ENCODE peak calls at places on chromosomes 16 and 17, in ten cellular contexts. H, O, Y, J, W, V, C, F, N and X are unnamed samples.

GRCh38 chr16:56451753-56452689 is 667 bp downstream of the OGFOD1 start:
- DNase-seq in C (peak), V (peak), W (peak), J (no peak), Y (peak), H (no peak), F (no peak), O (no peak), N (peak), X (peak)

GRCh38 chr17:79005063-79005861 is 4.3 kb downstream of the CANT1 start:
- DNase-seq in H (no peak), F (peak), J (no peak), W (peak), O (no peak), C (no peak), V (no peak), Y (no peak), N (no peak), X (no peak)

GRCh38 chr16:53211253-53211652 is 156.5 kb downstream of the CHD9 start:
- DNase-seq in Y (no peak), J (no peak), C (no peak), O (no peak), V (no peak), W (no peak), H (no peak), F (no peak), N (no peak), X (no peak)

GRCh38 chr17:28221751-28222414 is 97.1 kb upstream of the TMEM97 start:
- DNase-seq in J (no peak), O (no peak), N (no peak), H (no peak), F (no peak), C (no peak), Y (peak), W (no peak), V (no peak), X (no peak)

GRCh38 chr16:4594433-4595410 is 20.0 kb downstream of the UBALD1 start:
- DNase-seq in J (no peak), N (peak), Y (no peak), V (no peak), H (no peak), O (no peak), F (no peak), W (no peak), C (no peak), X (no peak)

GRCh38 chr17:79027925-79028491 is 4.0 kb downstream of the C1QTNF1 start:
- DNase-seq in W (no peak), H (no peak), O (no peak), F (peak), V (no peak), Y (no peak), J (no peak), C (peak), N (peak), X (no peak)

GRCh38 chr16:89193021-89193575 is 7.2 kb downstream of the SLC22A31 start:
- DNase-seq in V (peak), O (peak), F (peak), H (no peak), C (peak), Y (no peak), N (peak), W (peak), J (peak), X (peak)

GRCh38 chr17:78745407-78746088 is 36.5 kb downstream of the CYTH1 start:
- DNase-seq in O (no peak), N (no peak), F (no peak), H (no peak), Y (peak), C (peak), J (no peak), V (no peak), W (no peak), X (no peak)

GRCh38 chr17:68509151-68510057 is 2.8 kb upstream of the PRKAR1A start:
- DNase-seq in W (peak), V (no peak), J (peak), F (no peak), Y (no peak), N (no peak), O (no peak), C (no peak), H (no peak), X (no peak)

GRCh38 chr17:81711814-81712467 is at the start of gene SLC25A10:
- DNase-seq in O (no peak), V (peak), F (peak), H (no peak), W (peak), Y (peak), C (peak), N (peak), J (peak), X (peak)

GRCh38 chr16:73610605-73611177 is 562.8 kb upstream of the ZFHX3 start:
- DNase-seq in O (no peak), F (no peak), H (no peak), W (no peak), V (no peak), C (no peak), N (no peak), Y (no peak), J (no peak), X (no peak)

GRCh38 chr17:57326764-57327163 is 70.4 kb downstream of the MSI2 start:
- DNase-seq in O (no peak), C (no peak), J (no peak), W (no peak), N (no peak), V (no peak), H (no peak), F (no peak), Y (no peak), X (no peak)

GRCh38 chr17:76681222-76682137 is 29.3 kb downstream of the MXRA7 start:
- DNase-seq in H (no peak), C (peak), N (peak), Y (peak), J (peak), F (peak), W (peak), O (no peak), V (peak), X (peak)

GRCh38 chr17:65975878-65976277 is 216.1 kb downstream of the CEP112 start:
- DNase-seq in H (no peak), V (no peak), O (no peak), W (no peak), Y (no peak), F (no peak), C (no peak), J (no peak), N (no peak), X (no peak)

GRCh38 chr16:15961060-15961511 is 11.7 kb downstream of the ABCC1 start:
- DNase-seq in H (no peak), C (no peak), V (no peak), J (no peak), O (no peak), Y (peak), F (no peak), N (no peak), W (no peak), X (peak)

GRCh38 chr17:44069974-44070454 is 521 bp upstream of the G6PC3 start:
- DNase-seq in N (no peak), F (no peak), H (no peak), O (no peak), W (no peak), Y (peak), V (no peak), J (no peak), C (peak), X (no peak)

DNA sequence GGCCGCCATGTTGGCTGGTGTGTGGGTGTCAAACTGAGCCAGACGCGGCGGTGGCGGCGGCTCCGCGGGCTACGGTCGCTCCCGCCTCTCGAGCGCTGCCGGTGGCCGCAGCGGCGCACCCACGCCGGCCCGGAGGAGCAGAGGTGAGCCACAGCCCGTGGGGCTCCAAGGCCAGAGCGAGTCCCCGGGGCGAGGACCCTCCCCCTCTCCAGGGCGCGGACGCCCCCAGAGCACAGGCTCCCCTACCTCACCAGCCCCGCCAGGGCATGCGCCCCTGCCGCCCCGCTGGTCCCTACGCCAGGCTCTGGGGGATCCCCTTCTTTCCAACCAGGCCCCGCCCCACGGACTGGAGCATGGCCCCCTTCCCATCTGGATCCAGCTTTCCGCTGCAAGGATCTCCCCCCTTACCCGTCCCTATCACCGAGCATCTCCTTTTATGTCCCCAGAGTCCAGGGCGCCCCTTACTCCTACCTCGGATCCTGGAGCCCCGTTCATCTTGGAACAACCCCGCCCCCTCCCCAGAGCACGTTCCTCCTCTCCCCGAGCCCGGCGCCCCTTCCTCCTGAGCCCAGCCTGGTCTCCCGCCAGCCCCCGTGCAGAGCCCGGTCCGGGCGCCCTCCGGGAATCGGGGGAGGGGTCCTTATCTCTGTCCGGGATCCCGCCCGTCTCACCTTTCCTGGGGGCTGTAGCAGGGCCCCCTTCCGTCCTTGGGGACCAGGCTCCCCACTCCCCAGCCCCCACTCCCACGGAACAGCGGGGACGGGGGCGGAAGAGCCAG is 412 bp downstream of the EPN2 start:
- DNase-seq in F (peak), O (no peak), W (peak), N (peak), Y (no peak), J (peak), V (no peak), H (no peak), C (no peak), X (peak)
- TF ChIP-seq CTCF in F (no peak), O (no peak), W (peak), N (peak), Y (no peak), J (peak), V (no peak), H (peak), C (no peak), X (peak)

GRCh38 chr17:34117811-34118210 is 137.3 kb upstream of the CCL2 start:
- DNase-seq in H (no peak), C (no peak), V (no peak), O (no peak), N (no peak), W (no peak), F (no peak), J (no peak), Y (no peak), X (no peak)

GRCh38 chr17:34118564-34118963 is 136.5 kb upstream of the CCL2 start:
- DNase-seq in C (no peak), J (no peak), Y (no peak), W (no peak), O (no peak), H (no peak), V (no peak), F (no peak), N (no peak), X (no peak)

GRCh38 chr17:34114174-34114573 is 140.9 kb upstream of the CCL2 start:
- DNase-seq in H (no peak), W (no peak), V (no peak), Y (no peak), O (no peak), J (no peak), N (no peak), C (no peak), F (no peak), X (no peak)

GRCh38 chr17:34117332-34117731 is 137.8 kb upstream of the CCL2 start:
- DNase-seq in W (no peak), N (no peak), V (no peak), F (no peak), C (no peak), J (no peak), H (no peak), O (no peak), Y (no peak), X (no peak)

DNA sequence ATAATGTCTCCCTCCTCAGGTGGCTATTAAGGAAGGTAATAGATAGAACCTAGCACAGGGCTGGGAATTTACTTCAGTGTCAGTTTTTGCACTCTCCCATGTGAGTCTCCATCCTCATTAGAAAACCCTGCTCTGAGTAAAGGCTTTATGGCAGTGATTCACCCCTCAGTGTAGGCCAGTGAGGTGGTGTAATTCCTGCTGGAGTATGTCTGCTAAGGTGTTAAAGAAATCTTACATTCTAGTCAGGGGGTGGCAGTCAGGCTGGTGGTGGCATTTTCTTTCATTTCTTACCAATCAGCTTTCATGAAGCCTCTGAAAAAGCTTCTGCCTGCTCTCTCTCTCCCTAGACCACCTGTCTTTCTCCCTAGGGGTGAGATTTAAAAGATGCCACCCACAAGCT is 138.8 kb upstream of the CCL2 start:
- DNase-seq in V (no peak), Y (no peak), H (no peak), C (no peak), W (no peak), F (no peak), J (no peak), O (no peak), N (no peak), X (no peak)
- TF ChIP-seq CTCF in V (no peak), Y (no peak), H (no peak), C (no peak), W (no peak), F (no peak), J (no peak), O (no peak), N (no peak), X (no peak)

DNA sequence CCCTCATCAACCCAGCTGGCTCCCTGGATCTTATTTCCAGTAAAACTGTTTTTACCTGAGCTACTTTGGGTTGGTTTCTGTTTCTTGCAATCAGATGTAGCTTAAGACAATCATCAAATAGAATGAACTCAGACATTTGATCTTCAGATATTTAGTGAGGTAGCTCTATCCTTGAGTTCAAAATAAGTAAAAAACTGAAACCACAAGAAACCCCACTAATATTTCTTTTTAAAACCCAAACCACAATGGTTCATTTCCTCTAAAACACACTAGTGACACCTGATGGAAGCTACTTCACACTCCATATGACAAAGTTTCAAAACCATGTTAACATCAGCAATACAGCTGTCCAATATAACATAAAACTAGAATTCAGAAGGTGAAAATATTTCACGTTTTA is 37.8 kb downstream of the CACNG1 start:
- DNase-seq in F (no peak), W (no peak), Y (peak), H (no peak), O (no peak), V (no peak), J (no peak), C (no peak), N (no peak), X (peak)
- TF ChIP-seq CTCF in F (no peak), W (no peak), Y (no peak), H (no peak), O (no peak), V (no peak), J (no peak), C (no peak), N (no peak), X (peak)

GRCh38 chr16:66511615-66512500 is 38.1 kb downstream of the TK2 start:
- DNase-seq in O (no peak), H (no peak), Y (peak), W (peak), F (peak), V (peak), C (peak), N (no peak), J (no peak), X (no peak)
- TF ChIP-seq CTCF in O (no peak), H (no peak), Y (peak), W (no peak), F (no peak), V (peak), C (peak), N (peak), J (no peak), X (no peak)

GRCh38 chr17:35766489-35766877 is 5.8 kb downstream of the C17orf50 start:
- DNase-seq in H (no peak), O (no peak), F (no peak), Y (no peak), C (no peak), W (no peak), V (no peak), N (peak), J (no peak), X (no peak)
- TF ChIP-seq CTCF in H (no peak), O (no peak), F (no peak), Y (no peak), C (no peak), W (no peak), V (no peak), N (no peak), J (no peak), X (no peak)

GRCh38 chr16:57957396-57958392 is 13.2 kb downstream of the CNGB1 start:
- DNase-seq in H (no peak), N (no peak), O (no peak), Y (no peak), F (no peak), C (no peak), J (no peak), V (no peak), W (no peak), X (no peak)
- TF ChIP-seq CTCF in H (no peak), N (no peak), O (no peak), Y (no peak), F (no peak), C (no peak), J (no peak), V (no peak), W (no peak), X (no peak)

DNA sequence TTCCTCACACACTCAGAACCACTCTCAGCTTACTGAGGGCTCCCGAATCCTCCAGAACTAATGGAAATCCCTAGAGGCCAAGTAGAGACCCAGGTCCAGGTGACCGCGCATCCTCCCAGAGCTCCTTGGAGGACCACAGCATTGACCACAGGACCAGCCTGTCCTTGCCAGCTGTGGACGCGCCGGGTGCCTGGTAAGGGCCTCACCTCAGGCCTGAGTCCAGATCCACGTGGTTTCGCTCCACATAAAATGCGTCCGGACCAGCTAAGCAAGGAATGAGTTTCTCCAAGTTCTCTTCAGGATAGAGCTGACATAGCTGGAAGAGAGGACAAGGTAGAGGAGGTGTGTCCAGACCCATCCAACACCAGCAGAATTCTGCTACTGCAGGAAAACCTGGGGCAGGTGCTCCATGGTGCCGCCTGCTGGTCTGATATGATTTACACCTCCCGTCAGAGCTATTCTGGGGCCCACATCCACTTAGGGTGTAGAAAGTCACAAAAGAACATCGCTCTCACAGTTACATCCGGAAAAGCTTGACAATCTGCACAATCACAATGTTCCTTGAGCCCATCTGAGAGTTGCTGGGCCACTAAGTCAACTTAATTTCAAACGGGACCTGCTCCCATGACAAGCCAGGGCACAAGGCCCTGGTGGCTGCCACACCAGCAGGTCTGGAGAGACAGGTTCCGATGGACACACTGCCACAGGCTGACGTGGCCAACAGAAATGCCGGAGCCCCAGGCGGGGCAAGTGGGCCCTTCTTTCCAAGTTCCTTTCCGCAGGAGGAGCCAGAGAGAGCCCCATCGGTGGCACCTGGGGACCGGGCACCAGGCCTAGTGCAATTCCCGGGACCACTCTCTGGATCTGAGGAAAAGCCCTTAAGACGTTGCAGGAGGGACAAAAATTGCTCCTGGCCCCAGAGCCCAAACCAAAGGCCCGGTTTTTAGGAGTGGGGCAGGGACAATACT is 28.5 kb downstream of the MAP1LC3B start:
- DNase-seq in F (no peak), N (no peak), O (no peak), J (no peak), V (no peak), W (no peak), H (no peak), Y (no peak), C (no peak), X (no peak)
- TF ChIP-seq CTCF in F (no peak), N (no peak), O (no peak), J (no peak), V (peak), W (peak), H (no peak), Y (peak), C (peak), X (peak)

DNA sequence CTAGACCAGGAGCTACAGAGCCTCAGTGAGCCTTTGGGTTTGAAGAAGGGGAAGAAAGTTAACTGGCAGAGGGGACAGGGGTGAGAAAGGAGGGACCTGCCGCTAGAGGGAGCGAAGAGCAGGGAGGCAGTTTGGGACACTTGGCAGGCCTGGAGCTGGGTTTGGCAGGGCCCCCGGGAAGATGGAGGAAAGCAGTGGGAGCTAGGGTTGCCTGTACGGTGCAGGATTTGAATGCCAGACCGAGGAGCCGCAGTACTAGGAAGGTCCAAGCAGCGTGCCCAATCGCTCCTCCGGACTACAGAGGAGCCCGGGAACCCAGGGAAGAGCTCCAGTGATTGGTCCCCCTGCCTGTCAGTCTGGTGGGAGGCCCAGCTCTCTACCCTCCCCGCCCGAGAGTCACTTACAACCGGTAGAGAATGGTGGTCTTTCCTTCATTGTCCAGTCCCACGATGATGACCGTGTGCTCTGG is 1.3 kb downstream of the ARL5C start:
- DNase-seq in V (peak), Y (peak), N (peak), J (peak), W (peak), F (peak), H (peak), O (peak), C (peak), X (peak)
- TF ChIP-seq CTCF in V (peak), Y (peak), N (peak), J (peak), W (peak), F (peak), H (peak), O (peak), C (peak), X (peak)

GRCh38 chr16:85961988-85962915 is 63.3 kb downstream of the IRF8 start:
- DNase-seq in F (no peak), O (no peak), W (no peak), V (no peak), Y (no peak), N (no peak), C (no peak), J (no peak), H (no peak), X (no peak)
- TF ChIP-seq CTCF in F (no peak), O (no peak), W (no peak), V (peak), Y (peak), N (no peak), C (no peak), J (no peak), H (no peak), X (no peak)

GRCh38 chr17:64259436-64259835 is 3.6 kb downstream of the TEX2 start:
- DNase-seq in H (no peak), W (no peak), J (no peak), C (no peak), O (no peak), F (no peak), V (no peak), Y (no peak), N (no peak), X (no peak)

GRCh38 chr17:64255764-64256163 is 7.3 kb downstream of the TEX2 start:
- DNase-seq in J (no peak), N (no peak), O (no peak), Y (no peak), F (no peak), C (no peak), H (no peak), W (no peak), V (no peak), X (no peak)

GRCh38 chr17:64254755-64255154 is 8.3 kb downstream of the TEX2 start:
- DNase-seq in F (no peak), W (no peak), V (no peak), N (no peak), O (no peak), Y (no peak), H (no peak), C (no peak), J (no peak), X (no peak)

GRCh38 chr17:64259922-64260321 is 3.1 kb downstream of the TEX2 start:
- DNase-seq in V (no peak), F (no peak), W (peak), C (peak), Y (peak), J (no peak), H (no peak), N (no peak), O (peak), X (no peak)

GRCh38 chr17:64256913-64257807 is 5.9 kb downstream of the TEX2 start:
- DNase-seq in J (no peak), H (no peak), C (no peak), O (no peak), F (no peak), W (no peak), Y (no peak), V (no peak), N (no peak), X (no peak)
- TF ChIP-seq CTCF in J (no peak), H (no peak), C (no peak), O (no peak), F (no peak), W (no peak), Y (no peak), V (no peak), N (no peak), X (no peak)